ENCODE peak calls at places on chromosomes 12 and 14, in ten cellular contexts. V is AG04450, U is A549, P is NB4, X is esophagus muscularis mucosa, A is SK-N-SH, C is neural progenitor cell, E is heart right ventricle, F is BE2C, Y is lower leg skin. H is an unnamed sample.

GRCh38 chr14:102993523-102993922 is 63.8 kb downstream of the CDC42BPB start:
- DNase-seq in V (no peak), U (peak; percentile 89), P (peak; percentile 76), X (no peak), A (no peak), C (no peak), E (no peak), F (no peak), Y (no peak), H (peak; percentile 78)

GRCh38 chr12:100404769-100405407 is 48.0 kb downstream of the SLC17A8 start:
- DNase-seq in V (no peak), U (no peak), P (peak; percentile 79), X (peak; percentile 55), A (peak; percentile 38), C (peak; percentile 90), E (no peak), F (peak; percentile 65), Y (peak; percentile 43), H (peak; percentile 48)

GRCh38 chr12:123942277-123942653 is 30.4 kb downstream of the CCDC92 start:
- DNase-seq in V (peak; percentile 68), U (no peak), P (no peak), X (no peak), A (no peak), C (no peak), E (no peak), F (no peak), Y (peak; percentile 45), H (peak; percentile 31)

GRCh38 chr12:47793015-47793681 is 20.1 kb downstream of the SLC48A1 start:
- DNase-seq in V (no peak), U (no peak), P (no peak), X (no peak), A (no peak), C (no peak), E (no peak), F (no peak), Y (no peak), H (no peak)

GRCh38 chr12:131365821-131366260 is 345.0 kb upstream of the SFSWAP start:
- DNase-seq in V (no peak), U (no peak), P (no peak), X (no peak), A (no peak), C (no peak), E (no peak), F (no peak), Y (peak; percentile 81), H (no peak)

GRCh38 chr14:73221945-73222344 is 15.4 kb upstream of the PAPLN start:
- DNase-seq in V (no peak), U (no peak), P (no peak), X (no peak), A (no peak), C (no peak), E (no peak), F (no peak), Y (no peak), H (peak; percentile 68)

GRCh38 chr12:57765003-57765697 is 1.7 kb downstream of the CYP27B1 start:
- DNase-seq in V (no peak), U (peak; percentile 70), P (peak; percentile 65), X (no peak), A (peak; percentile 81), C (peak; percentile 73), E (no peak), F (peak; percentile 49), Y (peak; percentile 88), H (no peak)

GRCh38 chr12:12534134-12534866 is 28.4 kb downstream of the DUSP16 start:
- DNase-seq in V (no peak), U (no peak), P (no peak), X (no peak), A (peak; percentile 59), C (peak; percentile 29), E (peak; percentile 17), F (peak; percentile 58), Y (no peak), H (no peak)

GRCh38 chr12:12764824-12765223 is 20.6 kb upstream of the APOLD1 start:
- DNase-seq in V (no peak), U (no peak), P (no peak), X (no peak), A (no peak), C (no peak), E (no peak), F (no peak), Y (no peak), H (no peak)

GRCh38 chr12:66111605-66112004 is 18.9 kb downstream of the LLPH start:
- DNase-seq in V (no peak), U (no peak), P (peak; percentile 35), X (no peak), A (no peak), C (no peak), E (no peak), F (no peak), Y (no peak), H (peak; percentile 70)

GRCh38 chr12:14960548-14961465 is 594 bp downstream of the ARHGDIB start:
- DNase-seq in V (no peak), U (no peak), P (peak; percentile 86), X (no peak), A (no peak), C (no peak), E (peak; percentile 60), F (peak; percentile 26), Y (no peak), H (no peak)

GRCh38 chr12:14959126-14959440 is 2.3 kb downstream of the ARHGDIB start:
- DNase-seq in V (no peak), U (no peak), P (no peak), X (no peak), A (no peak), C (no peak), E (no peak), F (no peak), Y (no peak), H (no peak)

GRCh38 chr12:14959916-14960315 is 1.5 kb downstream of the ARHGDIB start:
- DNase-seq in V (no peak), U (no peak), P (no peak), X (no peak), A (no peak), C (no peak), E (no peak), F (no peak), Y (no peak), H (no peak)

GRCh38 chr12:14958361-14959125 is 2.9 kb downstream of the ARHGDIB start:
- DNase-seq in V (no peak), U (no peak), P (peak; percentile 50), X (no peak), A (no peak), C (no peak), E (no peak), F (no peak), Y (no peak), H (no peak)

GRCh38 chr12:14959463-14959862 is 1.9 kb downstream of the ARHGDIB start:
- DNase-seq in V (no peak), U (no peak), P (peak; percentile 76), X (no peak), A (no peak), C (no peak), E (no peak), F (no peak), Y (no peak), H (no peak)
- H3K4me3 ChIP-seq in V (no peak overlapping the region), U (no peak overlapping the region), P (peak overlapping the region; percentile 98), X (peak overlapping the region; percentile 42), A (no peak overlapping the region), C (no peak overlapping the region), E (peak overlapping the region; percentile 41), F (no peak overlapping the region), Y (no peak overlapping the region), H (no peak overlapping the region)

GRCh38 chr14:92932448-92933395 is 9.8 kb downstream of the CHGA start:
- DNase-seq in V (no peak), U (no peak), P (no peak), X (no peak), A (no peak), C (no peak), E (no peak), F (peak; percentile 66), Y (no peak), H (no peak)

GRCh38 chr14:92929689-92930608 is 7.0 kb downstream of the CHGA start:
- DNase-seq in V (no peak), U (no peak), P (no peak), X (no peak), A (no peak), C (no peak), E (no peak), F (no peak), Y (no peak), H (no peak)

GRCh38 chr14:92930737-92931602 is 8.0 kb downstream of the CHGA start:
- DNase-seq in V (no peak), U (no peak), P (no peak), X (no peak), A (no peak), C (no peak), E (no peak), F (no peak), Y (no peak), H (peak; percentile 8)

GRCh38 chr14:92933481-92933880 is 10.5 kb downstream of the CHGA start:
- DNase-seq in V (no peak), U (no peak), P (no peak), X (no peak), A (no peak), C (no peak), E (no peak), F (no peak), Y (no peak), H (no peak)

GRCh38 chr14:92931681-92932447 is 8.9 kb downstream of the CHGA start:
- DNase-seq in V (no peak), U (no peak), P (no peak), X (no peak), A (no peak), C (no peak), E (no peak), F (peak; percentile 52), Y (no peak), H (no peak)
- TF ChIP-seq CTCF in V (no peak), U (no peak), P (no peak), X (no peak), A (no peak), C (no peak), E (no peak), F (no peak), Y (no peak), H (no peak)

DNA sequence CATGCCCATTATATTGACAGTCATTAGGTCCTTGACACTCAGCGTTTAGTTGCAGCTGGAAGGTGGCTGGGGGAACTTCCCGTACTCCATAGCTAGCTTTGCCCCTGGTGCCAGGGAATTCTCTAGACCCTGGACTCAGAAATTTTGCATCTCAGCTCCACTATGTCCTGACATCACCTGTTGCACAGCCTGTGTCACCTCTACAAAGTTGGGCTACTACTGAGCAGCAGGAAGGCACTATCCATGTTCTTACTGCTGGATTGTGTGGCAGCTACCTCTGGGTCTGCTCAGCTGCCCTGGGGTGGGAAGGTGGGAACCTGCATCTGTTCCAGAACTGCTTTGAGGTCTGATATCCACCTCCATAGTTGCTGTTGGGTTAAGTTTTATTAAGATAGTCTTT is 11.0 kb downstream of the KCNJ8 start:
- DNase-seq in V (no peak), U (no peak), P (no peak), X (no peak), A (no peak), C (no peak), E (no peak), F (no peak), Y (no peak), H (no peak)
- H3K4me3 ChIP-seq in V (no peak overlapping the region), U (no peak overlapping the region), P (no peak overlapping the region), X (no peak overlapping the region), A (no peak overlapping the region), C (no peak overlapping the region), E (no peak overlapping the region), F (no peak overlapping the region), Y (no peak overlapping the region), H (no peak overlapping the region)

GRCh38 chr12:51377099-51377984 is 13.9 kb downstream of the GALNT6 start:
- DNase-seq in V (no peak), U (no peak), P (no peak), X (no peak), A (no peak), C (no peak), E (no peak), F (no peak), Y (no peak), H (no peak)
- TF ChIP-seq CTCF in V (no peak), U (no peak), P (peak; percentile 14), X (no peak), A (no peak), C (no peak), E (no peak), F (peak; percentile 21), Y (no peak), H (no peak)

H was measured in fibroblast of villous mesenchyme.